ENCODE peak calls at places on chromosomes 12 and 14, in four cellular contexts. T is GDM1, W is adipocyte, C is nephron progenitor cell. J is an unnamed sample.

GRCh38 chr14:72457641-72458040 is 436.3 kb downstream of the DPF3 start:
- DNase-seq in T (no peak), W (peak), C (no peak), J (no peak)

GRCh38 chr12:80939231-80939950 is 1.7 kb upstream of the LIN7A start:
- DNase-seq in T (no peak), W (no peak), C (no peak), J (no peak)

GRCh38 chr12:85448031-85448430 is 168.0 kb downstream of the ALX1 start:
- DNase-seq in T (no peak), W (no peak), C (no peak), J (no peak)

GRCh38 chr14:78412475-78412874 is 242.3 kb downstream of the NRXN3 start:
- DNase-seq in T (no peak), W (no peak), C (no peak), J (no peak)

GRCh38 chr12:41277019-41277770 is 89.1 kb downstream of the PDZRN4 start:
- DNase-seq in T (peak), W (peak), C (peak), J (no peak)

GRCh38 chr14:20802341-20803084 is at the start of gene RNASE1:
- DNase-seq in T (no peak), W (no peak), C (no peak), J (no peak)

GRCh38 chr12:68406134-68406576 is 74.0 kb upstream of the MDM1 start:
- DNase-seq in T (peak), W (peak), C (no peak), J (no peak)

GRCh38 chr12:26126340-26127284 is 1.8 kb upstream of the BHLHE41 start:
- DNase-seq in T (peak), W (peak), C (peak), J (peak)